ENCODE peak calls at places on chromosomes 5 and 9, in seven cellular contexts. A is upper lobe of left lung, L is K562, F is stomach, M is transverse colon, Y is breast epithelium, O is HCT116. W is an unnamed sample.

GRCh38 chr5:54217826-54218503 is 92.4 kb downstream of the ARL15 start:
- DNase-seq in Y (no peak), F (peak), A (no peak), L (peak), O (peak), M (no peak), W (peak)

GRCh38 chr5:83751201-83751600 is 30.5 kb upstream of the HAPLN1 start:
- DNase-seq in L (no peak), A (no peak), M (no peak), Y (no peak), F (no peak), O (no peak), W (no peak)

GRCh38 chr9:38432922-38433510 is 8.8 kb upstream of the IGFBPL1 start:
- DNase-seq in O (peak), A (no peak), L (peak), F (no peak), M (no peak), Y (no peak), W (no peak)

GRCh38 chr9:69502671-69503301 is 169.4 kb downstream of the APBA1 start:
- DNase-seq in Y (no peak), M (no peak), O (no peak), L (no peak), A (no peak), F (no peak), W (no peak)

GRCh38 chr9:19050637-19051591 is 1.7 kb downstream of the RRAGA start:
- DNase-seq in Y (no peak), F (no peak), O (no peak), A (no peak), M (no peak), L (no peak), W (no peak)

GRCh38 chr5:172744106-172745104 is 26.6 kb downstream of the DUSP1 start:
- DNase-seq in M (peak), O (no peak), A (peak), Y (peak), F (peak), L (no peak), W (no peak)

GRCh38 chr5:79474416-79475173 is 39.3 kb downstream of the HOMER1 start:
- DNase-seq in Y (no peak), M (no peak), F (no peak), O (no peak), A (no peak), L (no peak), W (no peak)

GRCh38 chr5:9187614-9188013 is 358.3 kb downstream of the SEMA5A start:
- DNase-seq in Y (no peak), F (no peak), L (no peak), O (no peak), A (no peak), M (no peak), W (no peak)

GRCh38 chr9:126661521-126662251 is 48.0 kb downstream of the LMX1B start:
- DNase-seq in M (no peak), L (no peak), A (no peak), O (peak), F (no peak), Y (peak), W (no peak)

GRCh38 chr5:41363343-41363986 is 146.9 kb downstream of the PLCXD3 start:
- DNase-seq in F (no peak), Y (no peak), L (no peak), M (no peak), A (no peak), O (no peak), W (no peak)

GRCh38 chr5:83509535-83509934 is 38.0 kb downstream of the VCAN start:
- DNase-seq in F (no peak), O (no peak), M (no peak), A (peak), L (no peak), Y (no peak), W (no peak)

GRCh38 chr9:84174486-84174885 is 166.1 kb downstream of the SLC28A3 start:
- DNase-seq in Y (no peak), F (no peak), L (no peak), O (no peak), A (no peak), M (no peak), W (no peak)

GRCh38 chr5:135271533-135272310 is 127.3 kb downstream of the MACROH2A1 start:
- DNase-seq in F (no peak), Y (no peak), M (no peak), A (no peak), O (no peak), L (peak), W (no peak)

GRCh38 chr9:91427873-91428272 is 4.2 kb upstream of the NFIL3 start:
- DNase-seq in M (no peak), Y (no peak), A (peak), F (no peak), L (no peak), O (peak), W (no peak)

GRCh38 chr5:57501414-57502321 is 19.1 kb upstream of the ACTBL2 start:
- DNase-seq in F (no peak), L (no peak), Y (no peak), O (no peak), A (no peak), M (no peak), W (no peak)

GRCh38 chr9:130936285-130937117 is 2.5 kb downstream of the FIBCD1 start:
- DNase-seq in Y (no peak), L (no peak), F (no peak), O (no peak), A (peak), M (peak), W (no peak)

GRCh38 chr9:133690111-133690561 is 48.0 kb downstream of the SARDH start:
- DNase-seq in M (no peak), A (peak), F (no peak), O (no peak), Y (no peak), L (no peak), W (no peak)

GRCh38 chr5:38556115-38556598 is 289 bp downstream of the LIFR start:
- DNase-seq in Y (no peak), L (no peak), M (no peak), A (no peak), O (no peak), F (no peak), W (no peak)

GRCh38 chr5:38557792-38558191 is 1.3 kb upstream of the LIFR start:
- DNase-seq in F (no peak), Y (no peak), O (no peak), M (no peak), L (no peak), A (no peak), W (no peak)

GRCh38 chr5:38557309-38557710 is 864 bp upstream of the LIFR start:
- DNase-seq in Y (peak), A (peak), F (peak), O (no peak), M (no peak), L (no peak), W (no peak)

GRCh38 chr5:38555354-38556114 is 912 bp downstream of the LIFR start:
- DNase-seq in A (no peak), F (no peak), L (no peak), O (no peak), Y (no peak), M (no peak), W (no peak)

GRCh38 chr5:38556599-38557308 is at the start of gene LIFR:
- DNase-seq in L (peak), F (peak), O (peak), Y (peak), M (peak), A (peak), W (peak)
- TF ChIP-seq POLR2A in L (peak), F (peak), O (peak), Y (peak), M (peak), A (peak), W (no peak)

DNA sequence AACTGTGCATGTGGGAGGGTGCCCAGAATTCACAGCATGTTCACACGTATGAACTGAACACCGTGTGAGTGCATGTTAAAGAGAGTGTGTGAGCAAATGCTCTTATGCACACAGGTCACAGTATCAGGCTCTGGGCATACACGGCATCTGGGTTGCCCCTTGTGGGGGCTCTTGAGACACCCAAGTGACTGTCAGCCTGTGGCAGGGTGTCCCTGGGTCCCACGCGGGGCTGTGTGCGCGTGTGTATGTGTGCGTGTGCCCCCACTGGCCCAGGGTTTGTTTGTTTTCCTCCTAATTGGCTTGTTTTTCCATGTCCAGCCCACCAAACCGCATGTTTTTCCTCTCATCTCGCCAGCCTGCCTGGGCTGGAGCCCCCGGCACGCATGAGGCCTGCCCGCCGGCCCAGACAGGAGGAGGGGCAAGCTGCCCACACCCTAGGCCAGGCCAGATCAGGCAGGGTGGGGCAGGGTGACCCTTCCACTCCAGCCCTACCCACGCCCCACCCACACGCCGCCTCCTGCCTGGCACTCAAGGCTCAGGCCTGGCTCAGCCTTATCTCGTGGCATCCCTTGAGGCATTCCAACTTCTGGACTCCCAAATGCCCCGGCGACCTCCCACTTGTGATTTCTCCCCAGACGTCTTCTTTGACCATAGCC is 28.8 kb downstream of the CNTFR start:
- DNase-seq in F (peak), A (no peak), O (no peak), M (peak), L (no peak), Y (no peak), W (no peak)
- TF ChIP-seq POLR2AphosphoS5 in F (no peak), A (no peak), O (no peak), M (no peak), L (no peak), Y (no peak), W (no peak)

DNA sequence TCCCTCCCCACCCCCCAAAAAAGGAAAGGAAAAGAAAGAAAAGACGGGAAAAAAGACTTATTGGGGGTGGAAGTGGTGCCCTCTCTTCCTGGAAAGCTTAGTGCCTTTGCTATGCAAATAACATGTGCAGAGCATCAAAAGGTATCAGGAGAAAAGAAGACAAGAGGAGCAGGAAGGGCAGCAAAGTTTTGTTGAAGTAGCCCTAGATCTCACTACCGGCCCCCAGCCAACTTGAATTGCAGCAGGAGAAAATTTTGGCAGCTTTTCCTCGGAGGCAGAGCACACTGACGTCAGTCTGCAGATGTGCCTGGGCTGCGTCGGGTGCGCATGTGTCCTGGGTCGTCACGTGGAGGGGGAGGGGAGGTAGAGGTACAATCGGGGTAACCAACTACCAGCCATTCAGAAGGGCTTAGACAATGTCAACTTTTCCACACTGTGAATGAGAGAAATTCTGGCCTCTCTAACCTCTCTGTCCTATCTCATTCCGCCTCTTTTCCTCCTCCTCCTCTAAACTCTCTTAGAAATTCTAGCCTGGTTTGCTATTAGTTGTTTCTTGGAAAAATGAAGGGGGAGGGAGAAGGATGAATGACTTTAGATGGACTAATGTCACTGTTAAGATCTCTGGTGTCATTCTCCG is at the start of gene ADAMTS6:
- DNase-seq in M (peak), A (peak), O (peak), Y (peak), F (peak), L (peak), W (peak)
- TF ChIP-seq POLR2A in M (no peak), A (peak), O (no peak), Y (no peak), F (no peak), L (peak), W (peak)

GRCh38 chr9:94717656-94718225 is 8.8 kb upstream of the AOPEP start:
- DNase-seq in L (no peak), O (no peak), M (no peak), Y (no peak), A (no peak), F (no peak), W (no peak)
- TF ChIP-seq POLR2AphosphoS5 in L (no peak), O (no peak), M (no peak), Y (no peak), A (no peak), F (no peak), W (no peak)

DNA sequence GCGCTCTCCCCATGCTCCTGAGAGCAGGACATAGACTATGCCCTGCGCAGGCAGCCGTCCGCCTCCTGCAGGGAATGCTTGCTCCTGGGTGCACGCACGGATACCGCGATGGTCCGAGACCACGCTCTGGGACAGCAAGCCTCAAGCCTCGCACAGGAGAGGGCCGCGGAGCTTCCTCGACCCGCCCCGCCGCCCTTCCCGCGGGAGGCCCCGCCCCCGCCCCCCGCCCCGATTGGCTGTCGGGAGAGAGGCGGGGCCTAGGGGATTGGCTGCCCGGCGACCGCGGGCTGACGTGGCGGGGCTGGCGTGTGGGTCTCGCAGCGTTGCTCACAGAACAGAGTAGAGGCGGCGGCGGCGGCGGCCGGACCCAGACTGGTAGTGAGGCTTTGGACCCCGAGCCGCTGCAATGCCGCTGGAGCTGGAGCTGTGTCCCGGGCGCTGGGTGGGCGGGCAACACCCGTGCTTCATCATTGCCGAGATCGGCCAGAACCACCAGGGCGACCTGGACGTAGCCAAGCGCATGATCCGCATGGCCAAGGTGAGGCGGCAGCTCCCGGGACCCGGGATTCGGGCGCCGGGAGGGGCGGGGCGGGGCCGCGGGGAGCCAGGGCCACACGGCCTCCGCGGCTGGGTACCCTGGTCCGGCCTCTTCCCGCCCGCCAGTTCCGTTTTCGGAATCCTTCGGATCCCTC is at the start of gene NANS:
- DNase-seq in A (peak), O (peak), Y (peak), L (peak), F (peak), M (peak), W (peak)
- TF ChIP-seq POLR2A in A (peak), O (no peak), Y (peak), L (peak), F (peak), M (peak), W (peak)

GRCh38 chr5:37533851-37534250 is 154.7 kb downstream of the WDR70 start:
- DNase-seq in F (no peak), O (peak), Y (no peak), A (no peak), L (no peak), M (no peak), W (no peak)

GRCh38 chr5:37543216-37543615 is 164.1 kb downstream of the WDR70 start:
- DNase-seq in Y (no peak), O (no peak), L (no peak), F (no peak), M (no peak), A (no peak), W (no peak)

GRCh38 chr5:37539459-37539858 is 160.3 kb downstream of the WDR70 start:
- DNase-seq in Y (peak), L (no peak), M (no peak), A (no peak), F (no peak), O (no peak), W (no peak)
- TF ChIP-seq POLR2AphosphoS5 in Y (no peak), L (no peak), M (no peak), A (no peak), F (no peak), O (no peak), W (no peak)

GRCh38 chr9:25677301-25678146 is 720 bp downstream of the TUSC1 start:
- DNase-seq in O (no peak), F (peak), A (peak), L (no peak), Y (peak), M (peak), W (peak)

GRCh38 chr9:25681270-25681669 is 3.0 kb upstream of the TUSC1 start:
- DNase-seq in Y (no peak), A (no peak), L (no peak), F (no peak), O (no peak), M (no peak), W (no peak)

GRCh38 chr9:25678846-25679360 is 659 bp upstream of the TUSC1 start:
- DNase-seq in F (no peak), M (no peak), L (no peak), A (no peak), Y (no peak), O (no peak), W (no peak)

GRCh38 chr9:25678147-25678666 is at the start of gene TUSC1:
- DNase-seq in L (no peak), Y (peak), A (peak), M (peak), F (peak), O (no peak), W (peak)
- TF ChIP-seq POLR2A in L (no peak), Y (no peak), A (peak), M (no peak), F (no peak), O (no peak), W (no peak)